ENCODE peak calls at places on chromosomes 1 and 21, in eight cellular contexts. O, V, W, L, A, I, K and H are unnamed samples.

GRCh38 chr1:115134850-115135484 is 45.7 kb upstream of the TSPAN2 start:
- DNase-seq in V (peak; percentile 76), I (no peak), L (no peak), O (no peak), A (no peak), K (no peak), W (no peak), H (no peak)

GRCh38 chr1:3510136-3510955 is 55.9 kb downstream of the ARHGEF16 start:
- DNase-seq in L (no peak), A (no peak), I (no peak), W (no peak), O (no peak), K (no peak), V (no peak), H (no peak)

GRCh38 chr1:9942399-9942938 is 722 bp downstream of the LZIC start:
- DNase-seq in O (peak; percentile 18), V (peak; percentile 76), W (peak; percentile 31), A (peak; percentile 82), L (peak; percentile 18), K (no peak), I (peak; percentile 66), H (no peak)

GRCh38 chr1:55277377-55278130 is 62.4 kb upstream of the USP24 start:
- DNase-seq in O (peak; percentile 71), L (peak; percentile 85), W (peak; percentile 49), A (peak; percentile 85), V (peak; percentile 80), K (peak; percentile 43), I (peak; percentile 90), H (peak; percentile 89)

GRCh38 chr1:30749691-30750583 is 7.6 kb downstream of the LAPTM5 start:
- DNase-seq in I (peak; percentile 87), A (no peak), L (no peak), W (no peak), O (peak; percentile 59), K (no peak), V (no peak), H (no peak)

GRCh38 chr1:17581389-17582123 is 42.1 kb downstream of the ARHGEF10L start:
- DNase-seq in K (no peak), A (no peak), L (no peak), I (no peak), V (no peak), O (no peak), W (peak; percentile 57), H (no peak)

GRCh38 chr1:210151063-210151672 is 81.4 kb upstream of the SERTAD4 start:
- DNase-seq in L (no peak), I (no peak), V (no peak), K (no peak), O (no peak), W (no peak), A (no peak), H (no peak)

GRCh38 chr1:194043984-194044755 is 857.8 kb upstream of the B3GALT2 start:
- DNase-seq in V (peak; percentile 41), L (no peak), W (no peak), A (no peak), K (no peak), O (no peak), I (no peak), H (no peak)

GRCh38 chr21:41766051-41766882 is 585 bp downstream of the RIPK4 start:
- DNase-seq in W (no peak), V (no peak), L (no peak), K (no peak), I (no peak), O (no peak), A (peak; percentile 47), H (no peak)

GRCh38 chr1:27357281-27358037 is 9.3 kb downstream of the MAP3K6 start:
- DNase-seq in I (peak; percentile 93), L (peak; percentile 73), W (peak; percentile 95), O (peak; percentile 80), V (peak; percentile 67), A (peak; percentile 86), K (peak; percentile 54), H (no peak)

GRCh38 chr1:50659107-50659628 is 235.9 kb upstream of the DMRTA2 start:
- DNase-seq in A (no peak), I (no peak), L (no peak), V (no peak), K (no peak), O (no peak), W (no peak), H (no peak)

GRCh38 chr1:233304489-233305102 is 9.1 kb upstream of the PCNX2 start:
- DNase-seq in A (peak; percentile 50), I (no peak), O (no peak), L (no peak), K (no peak), V (peak; percentile 44), W (no peak), H (no peak)

GRCh38 chr1:213541641-213542040 is 446.1 kb upstream of the PROX1 start:
- DNase-seq in L (no peak), A (no peak), W (no peak), K (no peak), I (no peak), V (no peak), O (no peak), H (no peak)

GRCh38 chr1:211811848-211812247 is 18.7 kb downstream of the LPGAT1 start:
- DNase-seq in W (no peak), O (no peak), A (no peak), K (no peak), V (no peak), L (no peak), I (no peak), H (no peak)

GRCh38 chr21:25375675-25376074 is 231.6 kb downstream of the MRPL39 start:
- DNase-seq in O (no peak), A (no peak), W (no peak), I (no peak), K (no peak), L (no peak), V (peak; percentile 23), H (no peak)

GRCh38 chr21:46504681-46505080 is 46.0 kb downstream of the DIP2A start:
- DNase-seq in V (no peak), K (no peak), A (no peak), I (no peak), O (no peak), L (no peak), W (no peak), H (no peak)

GRCh38 chr1:223056802-223057201 is 86.2 kb downstream of the TLR5 start:
- DNase-seq in K (no peak), V (no peak), W (no peak), O (no peak), A (no peak), I (no peak), L (no peak), H (no peak)

GRCh38 chr1:55056632-55056992 is 17.3 kb downstream of the PCSK9 start:
- DNase-seq in O (no peak), V (no peak), W (no peak), K (no peak), L (no peak), I (no peak), A (no peak), H (no peak)

GRCh38 chr1:154758346-154758745 is 111.7 kb downstream of the KCNN3 start:
- DNase-seq in K (no peak), A (no peak), V (no peak), I (peak; percentile 45), O (no peak), W (no peak), L (no peak), H (no peak)